ENCODE peak calls at places on chromosomes 16 and 17, in nine cellular contexts. B is iPS DF 6.9; L is naive thymus-derived CD8-positive, alpha-beta T cell; E is fibroblast of the aortic adventitia; G is epithelial cell of proximal tubule; V is lower leg skin; K is stimulated activated CD8-positive, alpha-beta memory T cell treated with anti-CD3 and anti-CD28 coated beads, Interleukin-7, amount 100 ng/mL, for 1 hour; U is CD8-positive, alpha-beta T cell; D is AG10803. N is an unnamed sample.

GRCh38 chr16:69481901-69482341 is 57.5 kb downstream of the CYB5B start:
- DNase-seq in L (no peak), B (no peak), E (peak; percentile 93), V (peak; percentile 96), K (no peak), G (no peak), U (no peak), D (peak; percentile 89), N (no peak)

GRCh38 chr16:75243667-75244224 is 7.7 kb downstream of the BCAR1 start:
- DNase-seq in U (no peak), E (no peak), V (no peak), G (no peak), B (no peak), D (no peak), K (no peak), L (no peak), N (no peak)

GRCh38 chr17:39123627-39124026 is 27.8 kb downstream of the PLXDC1 start:
- DNase-seq in B (no peak), V (no peak), U (no peak), D (no peak), G (no peak), K (no peak), E (no peak), L (no peak), N (no peak)

GRCh38 chr17:17445296-17445924 is 31.4 kb upstream of the MED9 start:
- DNase-seq in G (no peak), K (no peak), E (no peak), D (no peak), V (no peak), L (no peak), U (no peak), B (no peak), N (peak; percentile 14)

GRCh38 chr17:50562266-50563094 is 2.0 kb downstream of the CACNA1G start:
- DNase-seq in U (no peak), E (no peak), V (no peak), D (no peak), L (peak; percentile 40), G (no peak), B (no peak), K (no peak), N (no peak)

GRCh38 chr16:1413684-1414531 is 596 bp downstream of the UNKL start:
- DNase-seq in B (peak; percentile 43), V (peak; percentile 92), K (peak; percentile 33), G (no peak), U (peak; percentile 63), E (peak; percentile 39), L (peak; percentile 60), D (peak; percentile 47), N (peak; percentile 56)

GRCh38 chr17:50199651-50200446 is 1.6 kb downstream of the COL1A1 start:
- DNase-seq in U (peak; percentile 50), B (no peak), V (peak; percentile 97), K (no peak), E (peak; percentile 99), L (peak; percentile 42), G (no peak), D (peak; percentile 93), N (peak; percentile 94)

GRCh38 chr16:69105501-69106361 is at the start of gene HAS3:
- DNase-seq in D (peak; percentile 54), G (peak; percentile 52), K (no peak), L (no peak), B (no peak), E (peak; percentile 66), V (no peak), U (no peak), N (peak; percentile 82)

GRCh38 chr17:17511971-17512858 is 16.0 kb upstream of the RASD1 start:
- DNase-seq in E (peak; percentile 93), G (no peak), L (no peak), U (no peak), K (no peak), V (no peak), B (no peak), D (peak; percentile 89), N (peak; percentile 70)

GRCh38 chr17:40348562-40349476 is 15.7 kb downstream of the GJD3 start:
- DNase-seq in G (no peak), U (no peak), K (no peak), L (no peak), B (no peak), V (no peak), D (no peak), E (no peak), N (no peak)

GRCh38 chr17:2485543-2485942 is 26.1 kb downstream of the METTL16 start:
- DNase-seq in D (peak; percentile 63), G (no peak), U (no peak), B (no peak), V (no peak), L (no peak), K (no peak), E (peak; percentile 53), N (no peak)

GRCh38 chr17:69936996-69937395 is 138.0 kb upstream of the KCNJ16 start:
- DNase-seq in L (no peak), K (no peak), D (no peak), G (no peak), V (no peak), E (no peak), B (no peak), U (no peak), N (no peak)

GRCh38 chr16:22623351-22623781 is 112.7 kb downstream of the NPIPB5 start:
- DNase-seq in K (no peak), E (peak; percentile 29), U (no peak), V (no peak), B (no peak), L (no peak), G (no peak), D (peak; percentile 91), N (peak; percentile 61)

GRCh38 chr16:83272843-83273242 is 534.9 kb upstream of the HSBP1 start:
- DNase-seq in K (no peak), E (no peak), G (no peak), L (no peak), B (no peak), U (no peak), D (no peak), V (no peak), N (no peak)

GRCh38 chr17:27764589-27764988 is 35.7 kb downstream of the NOS2 start:
- DNase-seq in B (no peak), K (no peak), L (no peak), D (no peak), V (peak; percentile 74), U (no peak), E (no peak), G (no peak), N (no peak)

GRCh38 chr16:49513040-49513439 is 139.4 kb downstream of the C16orf78 start:
- DNase-seq in D (no peak), B (no peak), G (no peak), K (no peak), E (peak; percentile 10), L (no peak), U (no peak), V (no peak), N (no peak)

GRCh38 chr17:74569392-74570003 is 2.2 kb upstream of the CD300H start:
- DNase-seq in U (no peak), K (no peak), D (peak; percentile 96), B (no peak), G (peak; percentile 81), L (no peak), V (no peak), E (peak; percentile 94), N (peak; percentile 92)

GRCh38 chr16:21628772-21629171 is 23.6 kb downstream of the IGSF6 start:
- DNase-seq in L (no peak), K (no peak), U (no peak), B (no peak), E (peak; percentile 39), D (peak; percentile 71), V (no peak), G (no peak), N (peak; percentile 50)

GRCh38 chr16:10933865-10934264 is 8.4 kb downstream of the DEXI start:
- DNase-seq in D (no peak), V (no peak), U (no peak), B (no peak), L (no peak), K (no peak), G (no peak), E (no peak), N (no peak)

GRCh38 chr17:35051183-35051578 is 12.3 kb downstream of the RFFL start:
- DNase-seq in L (peak; percentile 67), B (no peak), U (peak; percentile 37), V (no peak), D (no peak), E (no peak), K (no peak), G (no peak), N (peak; percentile 23)

N was measured in kidney tubule cell.